ENCODE peak calls at places on chromosomes 7 and 10, in eight cellular contexts. O, Y, U, K, M, F, A and R are unnamed samples.

GRCh38 chr7:7405461-7405860 is 130.2 kb downstream of the COL28A1 start:
- DNase-seq in O (no peak), A (no peak), F (no peak), U (no peak), Y (no peak), K (no peak), M (no peak), R (no peak)

GRCh38 chr10:78626471-78626870 is 442.3 kb upstream of the ZMIZ1 start:
- DNase-seq in F (no peak), U (no peak), M (no peak), Y (no peak), K (no peak), O (no peak), A (no peak), R (no peak)

GRCh38 chr10:18681971-18682403 is 22.8 kb downstream of the ARL5B start:
- DNase-seq in O (no peak), A (peak), K (no peak), U (no peak), F (no peak), M (no peak), Y (no peak), R (no peak)

GRCh38 chr10:130371686-130372085 is 235.5 kb downstream of the GLRX3 start:
- DNase-seq in U (no peak), M (no peak), O (no peak), F (no peak), K (no peak), A (no peak), Y (no peak), R (no peak)

GRCh38 chr7:24760968-24761367 is 3.7 kb upstream of the GSDME start:
- DNase-seq in M (no peak), Y (no peak), U (no peak), O (no peak), K (no peak), A (no peak), F (no peak), R (no peak)

GRCh38 chr7:22832422-22832821 is 9.8 kb upstream of the TOMM7 start:
- DNase-seq in U (no peak), A (no peak), Y (no peak), K (no peak), F (no peak), O (no peak), M (no peak), R (no peak)

GRCh38 chr7:18565337-18565736 is 69.8 kb downstream of the HDAC9 start:
- DNase-seq in U (no peak), K (no peak), F (no peak), M (no peak), A (peak), Y (no peak), O (no peak), R (no peak)

GRCh38 chr10:29908977-29909376 is 150.4 kb downstream of the JCAD start:
- DNase-seq in A (no peak), K (no peak), U (no peak), M (no peak), F (no peak), O (no peak), Y (no peak), R (no peak)

GRCh38 chr7:43220250-43220649 is 107.8 kb downstream of the HECW1 start:
- DNase-seq in O (no peak), U (no peak), K (no peak), A (peak), F (no peak), Y (no peak), M (no peak), R (peak)

GRCh38 chr7:28296571-28297483 is 115.5 kb upstream of the CREB5 start:
- DNase-seq in O (peak), F (no peak), K (peak), Y (no peak), U (peak), A (peak), M (no peak), R (no peak)